ENCODE peak calls at places on chromosomes 13 and 19, in eight cellular contexts. W, P, F, R, M, O, V and B are unnamed samples.

GRCh38 chr19:6610934-6611370 is 20.0 kb upstream of the CD70 start:
- DNase-seq in M (no peak), W (no peak), F (no peak), R (no peak), O (peak), P (peak), V (no peak), B (no peak)

GRCh38 chr19:7940841-7941240 is 2.6 kb downstream of the TIMM44 start:
- DNase-seq in R (no peak), O (no peak), F (no peak), W (no peak), P (no peak), M (no peak), V (no peak), B (no peak)

GRCh38 chr19:29882719-29883105 is 59.3 kb upstream of the URI1 start:
- DNase-seq in P (no peak), R (no peak), O (no peak), M (no peak), V (no peak), W (no peak), F (no peak), B (no peak)

GRCh38 chr19:32862741-32863140 is 6.8 kb downstream of the SLC7A9 start:
- DNase-seq in P (no peak), W (no peak), F (no peak), V (no peak), R (no peak), O (no peak), M (peak), B (no peak)

GRCh38 chr19:10290439-10290875 is 705 bp downstream of the ICAM5 start:
- DNase-seq in W (no peak), P (peak), F (no peak), M (no peak), O (no peak), V (no peak), R (no peak), B (no peak)

GRCh38 chr13:83211301-83211700 is 671.0 kb downstream of the SLITRK1 start:
- DNase-seq in R (no peak), F (no peak), P (peak), W (no peak), V (no peak), O (no peak), M (no peak), B (no peak)

GRCh38 chr19:40599331-40600085 is 1.7 kb upstream of the LTBP4 start:
- DNase-seq in V (no peak), P (no peak), O (no peak), R (no peak), W (no peak), F (no peak), M (no peak), B (no peak)

GRCh38 chr13:114199961-114200672 is 21.1 kb downstream of the CFAP97D2 start:
- DNase-seq in W (no peak), F (no peak), P (no peak), R (no peak), V (no peak), M (no peak), O (no peak), B (no peak)

GRCh38 chr13:102190930-102191329 is 210.9 kb downstream of the FGF14 start:
- DNase-seq in F (no peak), M (no peak), R (no peak), O (no peak), P (no peak), W (no peak), V (no peak), B (no peak)

GRCh38 chr13:97352815-97353214 is 81.2 kb upstream of the RAP2A start:
- DNase-seq in V (no peak), F (no peak), P (peak), R (no peak), M (no peak), W (no peak), O (no peak), B (no peak)

GRCh38 chr13:27770809-27771208 is 21.5 kb upstream of the GSX1 start:
- DNase-seq in W (no peak), R (peak), M (no peak), V (peak), P (peak), F (peak), O (peak), B (no peak)

GRCh38 chr13:68257111-68257842 is 1027.1 kb upstream of the PCDH9 start:
- DNase-seq in V (no peak), P (no peak), O (no peak), M (no peak), F (no peak), R (no peak), W (no peak), B (no peak)

GRCh38 chr13:114001331-114002008 is 27.6 kb upstream of the C13orf46 start:
- DNase-seq in W (no peak), R (no peak), O (no peak), M (no peak), V (no peak), P (no peak), F (no peak), B (no peak)

GRCh38 chr19:10760268-10760944 is 42.5 kb downstream of the DNM2 start:
- DNase-seq in W (no peak), R (no peak), M (no peak), P (no peak), O (no peak), F (no peak), V (no peak), B (no peak)

GRCh38 chr19:8149261-8150094 is at the start of gene FBN3:
- DNase-seq in W (no peak), F (no peak), M (no peak), R (no peak), O (no peak), V (no peak), P (no peak), B (no peak)

GRCh38 chr13:112229445-112229844 is 146.7 kb upstream of the SPACA7 start:
- DNase-seq in F (no peak), M (peak), P (no peak), O (no peak), R (no peak), W (no peak), V (no peak), B (no peak)